ENCODE peak calls at places on chromosomes 3 and 15, in five cellular contexts. G is left lung; B is A673; M is CD4-positive, alpha-beta T cell; U is right lobe of liver. J is an unnamed sample.

GRCh38 chr3:140972833-140973232 is 31.2 kb downstream of the SLC25A36 start:
- DNase-seq in U (no peak), B (peak), G (no peak), M (no peak), J (no peak)

GRCh38 chr15:85615930-85616329 is 178.8 kb downstream of the KLHL25 start:
- DNase-seq in G (no peak), B (peak), U (no peak), M (no peak), J (no peak)

GRCh38 chr3:40623567-40623966 is 98.8 kb downstream of the ZNF621 start:
- DNase-seq in B (no peak), U (no peak), G (no peak), M (no peak), J (no peak)

GRCh38 chr3:25783661-25784512 is 644 bp upstream of the NGLY1 start:
- DNase-seq in U (peak), B (peak), G (no peak), M (no peak), J (no peak)

GRCh38 chr3:197994736-197995135 is 34.7 kb downstream of the LMLN start:
- DNase-seq in U (no peak), G (no peak), M (no peak), B (no peak), J (no peak)

GRCh38 chr3:177813322-177813721 is 616.0 kb upstream of the TBL1XR1 start:
- DNase-seq in U (no peak), G (no peak), B (no peak), M (no peak), J (no peak)

GRCh38 chr3:50100956-50101845 is 12.5 kb downstream of the RBM5 start:
- DNase-seq in G (no peak), B (peak), M (no peak), U (no peak), J (no peak)

GRCh38 chr15:62647195-62647865 is 395.2 kb upstream of the TPM1 start:
- DNase-seq in U (no peak), B (peak), G (no peak), M (no peak), J (no peak)

GRCh38 chr3:23202921-23203650 is at the start of gene UBE2E2:
- DNase-seq in M (peak), B (peak), G (peak), U (peak), J (peak)

GRCh38 chr3:32614956-32615355 is 44.3 kb upstream of the DYNC1LI1 start:
- DNase-seq in G (no peak), M (no peak), U (no peak), B (no peak), J (no peak)

GRCh38 chr3:143298886-143299535 is 179.4 kb downstream of the CHST2 start:
- DNase-seq in B (no peak), G (no peak), M (no peak), U (no peak), J (no peak)

GRCh38 chr3:62480056-62480455 is 106.7 kb upstream of the FEZF2 start:
- DNase-seq in B (no peak), U (no peak), G (no peak), M (no peak), J (no peak)

GRCh38 chr15:51861557-51862350 is 32.3 kb downstream of the TMOD3 start:
- DNase-seq in U (no peak), M (peak), G (no peak), B (no peak), J (no peak)

GRCh38 chr3:144488927-144489326 is 517.3 kb downstream of the DIPK2A start:
- DNase-seq in G (no peak), B (no peak), U (no peak), M (no peak), J (no peak)

GRCh38 chr3:97872209-97873042 is 50.6 kb downstream of the CRYBG3 start:
- DNase-seq in M (no peak), U (no peak), B (peak), G (no peak), J (peak)

GRCh38 chr3:38039899-38040261 is 872 bp downstream of the DLEC1 start:
- DNase-seq in M (peak), B (no peak), G (peak), U (peak), J (peak)

GRCh38 chr3:183815565-183815943 is 9.8 kb downstream of the MAP6D1 start:
- DNase-seq in G (no peak), B (no peak), M (no peak), U (no peak), J (no peak)

GRCh38 chr3:183815951-183816475 is 9.4 kb downstream of the MAP6D1 start:
- DNase-seq in G (no peak), M (no peak), U (no peak), B (no peak), J (no peak)

GRCh38 chr3:183816681-183817080 is 8.7 kb downstream of the MAP6D1 start:
- DNase-seq in B (no peak), U (no peak), G (no peak), M (no peak), J (no peak)

GRCh38 chr3:183812746-183813445 is 12.5 kb downstream of the MAP6D1 start:
- DNase-seq in B (no peak), U (no peak), M (no peak), G (no peak), J (no peak)

DNA sequence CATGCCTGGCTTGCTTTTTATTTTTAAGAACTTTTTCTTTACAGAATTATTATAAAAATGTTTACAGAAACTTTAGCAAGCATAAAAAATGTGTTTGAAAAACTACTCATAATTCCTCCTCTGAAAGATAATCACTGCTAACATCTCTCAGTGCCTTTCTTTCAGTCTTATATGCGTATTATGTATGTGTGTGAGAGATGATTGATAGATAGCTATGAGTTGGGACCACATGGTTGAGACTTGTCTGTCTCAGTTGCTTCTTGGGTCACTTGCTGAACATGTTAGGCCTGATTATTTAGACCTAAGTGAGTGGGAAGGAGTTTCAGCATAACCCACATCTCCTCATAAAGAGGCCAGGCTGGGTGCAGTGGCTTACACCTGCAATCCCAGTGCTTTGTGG is 11.1 kb downstream of the MAP6D1 start:
- DNase-seq in M (no peak), B (no peak), G (no peak), U (no peak), J (no peak)
- H3K27ac ChIP-seq in M (peak), B (no peak), G (no peak), U (no peak), J (peak)

GRCh38 chr3:152293607-152294006 is 24.9 kb downstream of the MBNL1 start:
- DNase-seq in M (no peak), U (no peak), G (no peak), B (no peak), J (no peak)

GRCh38 chr3:152296990-152297389 is 28.3 kb downstream of the MBNL1 start:
- DNase-seq in M (no peak), B (no peak), U (no peak), G (no peak), J (no peak)

GRCh38 chr3:152295344-152295743 is 26.6 kb downstream of the MBNL1 start:
- DNase-seq in G (no peak), U (no peak), M (no peak), B (no peak), J (no peak)

GRCh38 chr3:152296382-152296781 is 27.7 kb downstream of the MBNL1 start:
- DNase-seq in B (no peak), U (no peak), M (no peak), G (no peak), J (no peak)

GRCh38 chr3:152295834-152296233 is 27.1 kb downstream of the MBNL1 start:
- DNase-seq in U (no peak), B (no peak), G (no peak), M (no peak), J (no peak)
- H3K27ac ChIP-seq in U (no peak), B (no peak), G (peak), M (no peak), J (no peak)

DNA sequence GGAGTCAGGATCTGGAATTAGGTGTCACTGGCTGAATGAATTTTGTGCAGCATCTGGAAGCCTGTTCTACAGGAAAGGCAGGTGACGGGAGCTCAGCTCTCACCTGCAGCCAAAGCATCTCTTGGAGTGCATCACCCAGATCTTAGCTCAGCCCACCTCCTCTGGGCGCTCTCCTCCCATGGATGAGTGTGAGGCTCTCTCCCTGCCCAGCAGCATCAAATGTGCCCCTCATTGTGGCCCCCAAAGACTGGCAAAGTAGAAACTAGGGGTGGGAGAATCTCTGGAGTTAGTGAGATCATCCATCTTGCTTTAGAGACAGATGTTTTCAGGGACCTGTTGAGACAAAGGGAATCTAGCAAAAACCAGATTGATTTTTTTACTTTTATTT is 68.7 kb downstream of the SENP2 start:
- DNase-seq in G (no peak), M (no peak), B (no peak), U (no peak), J (no peak)
- H3K27ac ChIP-seq in G (no peak), M (no peak), B (no peak), U (no peak), J (no peak)

GRCh38 chr3:171966533-171967136 is 72.7 kb upstream of the FNDC3B start:
- DNase-seq in M (no peak), G (no peak), B (no peak), U (no peak), J (no peak)
- H3K27ac ChIP-seq in M (no peak), G (peak), B (no peak), U (peak), J (no peak)

DNA sequence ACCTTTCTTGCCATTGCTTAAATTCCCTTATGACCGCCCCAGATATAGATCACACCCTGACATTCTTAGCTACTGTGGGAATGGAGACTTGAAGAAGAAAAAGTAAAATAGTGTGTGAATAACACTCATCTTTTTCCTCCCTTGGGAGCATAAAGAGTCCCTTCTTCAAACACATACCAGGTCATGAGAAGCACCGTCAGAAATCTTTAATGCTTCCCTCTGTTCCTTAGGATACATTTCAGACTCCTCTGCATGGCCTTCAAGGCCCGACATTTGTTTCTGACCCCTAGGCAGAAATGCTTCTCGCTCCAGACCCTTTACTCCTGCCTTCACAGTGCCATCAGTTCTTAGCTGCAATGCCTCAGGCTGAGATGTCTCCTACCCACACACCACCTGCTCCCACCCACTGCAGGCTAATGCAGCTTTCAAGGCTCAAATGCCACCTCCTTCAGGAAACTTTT is 143.8 kb upstream of the IL12A start:
- DNase-seq in M (no peak), U (no peak), G (no peak), B (no peak), J (peak)
- H3K27ac ChIP-seq in M (no peak), U (no peak), G (no peak), B (no peak), J (peak)

DNA sequence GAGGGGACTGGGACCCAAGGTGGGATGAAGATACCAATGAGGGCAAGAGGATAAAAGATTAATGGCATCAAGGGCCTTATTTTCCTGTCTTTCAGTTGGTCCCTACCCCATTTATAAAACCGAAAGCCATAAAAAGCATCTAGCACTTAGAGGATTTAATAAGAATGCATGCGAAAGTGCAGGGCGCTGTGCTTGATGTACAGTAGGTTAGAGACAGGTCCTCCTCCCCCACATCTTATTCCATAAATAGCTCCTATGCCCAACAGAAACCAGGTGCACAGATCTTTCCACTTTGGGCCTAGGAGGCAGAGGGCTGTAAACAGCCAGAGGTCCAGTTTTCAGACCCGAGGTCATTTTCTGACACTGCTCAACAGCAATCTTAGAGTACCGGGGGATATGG is 1.2 kb downstream of the LPCAT4 start:
- DNase-seq in U (no peak), B (no peak), G (no peak), M (no peak), J (no peak)
- H3K27ac ChIP-seq in U (no peak), B (no peak), G (no peak), M (peak), J (peak)

GRCh38 chr3:79378064-79378463 is 389.7 kb downstream of the ROBO1 start:
- DNase-seq in M (no peak), U (no peak), B (no peak), G (no peak), J (no peak)

GRCh38 chr3:79385211-79385610 is 382.6 kb downstream of the ROBO1 start:
- DNase-seq in G (no peak), U (no peak), B (no peak), M (no peak), J (no peak)

GRCh38 chr3:79380581-79380980 is 387.2 kb downstream of the ROBO1 start:
- DNase-seq in B (no peak), U (no peak), M (no peak), G (no peak), J (no peak)

GRCh38 chr3:79383402-79384012 is 384.3 kb downstream of the ROBO1 start:
- DNase-seq in B (peak), G (no peak), M (no peak), U (no peak), J (no peak)
- H3K27ac ChIP-seq in B (no peak), G (no peak), M (no peak), U (no peak), J (no peak)

GRCh38 chr3:69768436-69768835 is 29.2 kb downstream of the MITF start:
- DNase-seq in G (no peak), U (no peak), M (no peak), B (no peak), J (no peak)
- H3K27ac ChIP-seq in G (no peak), U (no peak), M (no peak), B (no peak), J (no peak)

GRCh38 chr15:80475572-80475971 is 71.4 kb downstream of the ARNT2 start:
- DNase-seq in B (no peak), G (no peak), M (no peak), U (no peak), J (no peak)

GRCh38 chr15:80476036-80476435 is 71.9 kb downstream of the ARNT2 start:
- DNase-seq in B (no peak), G (no peak), M (no peak), U (no peak), J (no peak)

GRCh38 chr15:80480171-80480811 is 76.1 kb downstream of the ARNT2 start:
- DNase-seq in G (no peak), U (no peak), M (no peak), B (no peak), J (no peak)

GRCh38 chr15:80479191-80479590 is 75.0 kb downstream of the ARNT2 start:
- DNase-seq in G (no peak), U (no peak), B (no peak), M (no peak), J (no peak)

GRCh38 chr15:80478075-80478474 is 73.9 kb downstream of the ARNT2 start:
- DNase-seq in G (no peak), B (no peak), M (no peak), U (no peak), J (no peak)
- H3K27ac ChIP-seq in G (no peak), B (no peak), M (no peak), U (no peak), J (no peak)